ENCODE peak calls at places on chromosomes 11 and 22, in six cellular contexts. One of them, this sample, is unnamed.

GRCh38 chr11:129191649-129192048 is 476 bp downstream of the ARHGAP32 start:
- DNase-seq in AG09309: no peak
- DNase-seq in heart left ventricle: no peak
- DNase-seq in uterus: no peak
- DNase-seq in left ventricle myocardium inferior: no peak
- DNase-seq in stimulated activated CD4-positive, alpha-beta T cell treated with anti-CD3 and anti-CD28 coated beads, TNF-alpha, amount 100 ng/mL, for 48 hours: no peak
- DNase-seq in this sample: no peak

GRCh38 chr22:36554101-36554500 is 25.1 kb upstream of the EIF3D start:
- DNase-seq in stimulated activated CD4-positive, alpha-beta T cell treated with anti-CD3 and anti-CD28 coated beads, TNF-alpha, amount 100 ng/mL, for 48 hours: no peak
- DNase-seq in AG09309: no peak
- DNase-seq in left ventricle myocardium inferior: no peak
- DNase-seq in heart left ventricle: peak
- DNase-seq in uterus: no peak
- DNase-seq in this sample: no peak

GRCh38 chr11:64074239-64074638 is 38.5 kb downstream of the FLRT1 start:
- DNase-seq in uterus: no peak
- DNase-seq in left ventricle myocardium inferior: no peak
- DNase-seq in AG09309: no peak
- DNase-seq in stimulated activated CD4-positive, alpha-beta T cell treated with anti-CD3 and anti-CD28 coated beads, TNF-alpha, amount 100 ng/mL, for 48 hours: no peak
- DNase-seq in heart left ventricle: no peak
- DNase-seq in this sample: peak

GRCh38 chr11:15594607-15595006 is 479.9 kb downstream of the INSC start:
- DNase-seq in heart left ventricle: no peak
- DNase-seq in left ventricle myocardium inferior: no peak
- DNase-seq in AG09309: no peak
- DNase-seq in uterus: no peak
- DNase-seq in stimulated activated CD4-positive, alpha-beta T cell treated with anti-CD3 and anti-CD28 coated beads, TNF-alpha, amount 100 ng/mL, for 48 hours: no peak
- DNase-seq in this sample: no peak

GRCh38 chr22:45064313-45065268 is 54.8 kb upstream of the PHF21B start:
- DNase-seq in heart left ventricle: no peak
- DNase-seq in uterus: no peak
- DNase-seq in AG09309: peak
- DNase-seq in left ventricle myocardium inferior: no peak
- DNase-seq in stimulated activated CD4-positive, alpha-beta T cell treated with anti-CD3 and anti-CD28 coated beads, TNF-alpha, amount 100 ng/mL, for 48 hours: peak
- DNase-seq in this sample: peak

GRCh38 chr11:12098601-12099000 is 11.8 kb upstream of the MICAL2 start:
- DNase-seq in left ventricle myocardium inferior: no peak
- DNase-seq in heart left ventricle: no peak
- DNase-seq in stimulated activated CD4-positive, alpha-beta T cell treated with anti-CD3 and anti-CD28 coated beads, TNF-alpha, amount 100 ng/mL, for 48 hours: no peak
- DNase-seq in AG09309: no peak
- DNase-seq in uterus: no peak
- DNase-seq in this sample: no peak

GRCh38 chr11:56887940-56888339 is 100.8 kb upstream of the OR5AK2 start:
- DNase-seq in uterus: no peak
- DNase-seq in stimulated activated CD4-positive, alpha-beta T cell treated with anti-CD3 and anti-CD28 coated beads, TNF-alpha, amount 100 ng/mL, for 48 hours: no peak
- DNase-seq in AG09309: no peak
- DNase-seq in left ventricle myocardium inferior: no peak
- DNase-seq in heart left ventricle: no peak
- DNase-seq in this sample: no peak

GRCh38 chr22:37485006-37485713 is 1.0 kb downstream of the MFNG start:
- DNase-seq in uterus: no peak
- DNase-seq in left ventricle myocardium inferior: no peak
- DNase-seq in stimulated activated CD4-positive, alpha-beta T cell treated with anti-CD3 and anti-CD28 coated beads, TNF-alpha, amount 100 ng/mL, for 48 hours: peak
- DNase-seq in heart left ventricle: no peak
- DNase-seq in AG09309: no peak
- DNase-seq in this sample: peak

GRCh38 chr11:23311986-23312940 is 452.0 kb upstream of the CCDC179 start:
- DNase-seq in AG09309: no peak
- DNase-seq in left ventricle myocardium inferior: no peak
- DNase-seq in uterus: no peak
- DNase-seq in stimulated activated CD4-positive, alpha-beta T cell treated with anti-CD3 and anti-CD28 coated beads, TNF-alpha, amount 100 ng/mL, for 48 hours: no peak
- DNase-seq in heart left ventricle: no peak
- DNase-seq in this sample: no peak

GRCh38 chr22:40220316-40221054 is 42.8 kb downstream of the TNRC6B start:
- DNase-seq in left ventricle myocardium inferior: no peak
- DNase-seq in uterus: peak
- DNase-seq in AG09309: no peak
- DNase-seq in heart left ventricle: no peak
- DNase-seq in stimulated activated CD4-positive, alpha-beta T cell treated with anti-CD3 and anti-CD28 coated beads, TNF-alpha, amount 100 ng/mL, for 48 hours: no peak
- DNase-seq in this sample: no peak

GRCh38 chr11:107705027-107705426 is 6.8 kb downstream of the SLN start:
- DNase-seq in heart left ventricle: no peak
- DNase-seq in left ventricle myocardium inferior: no peak
- DNase-seq in stimulated activated CD4-positive, alpha-beta T cell treated with anti-CD3 and anti-CD28 coated beads, TNF-alpha, amount 100 ng/mL, for 48 hours: no peak
- DNase-seq in uterus: no peak
- DNase-seq in AG09309: peak
- DNase-seq in this sample: no peak

GRCh38 chr22:50293441-50294318 is 13.8 kb downstream of the PLXNB2 start:
- DNase-seq in heart left ventricle: no peak
- DNase-seq in stimulated activated CD4-positive, alpha-beta T cell treated with anti-CD3 and anti-CD28 coated beads, TNF-alpha, amount 100 ng/mL, for 48 hours: no peak
- DNase-seq in AG09309: peak
- DNase-seq in left ventricle myocardium inferior: peak
- DNase-seq in uterus: no peak
- DNase-seq in this sample: no peak

GRCh38 chr22:23113847-23114720 is 27.7 kb downstream of the RSPH14 start:
- DNase-seq in stimulated activated CD4-positive, alpha-beta T cell treated with anti-CD3 and anti-CD28 coated beads, TNF-alpha, amount 100 ng/mL, for 48 hours: no peak
- DNase-seq in uterus: no peak
- DNase-seq in heart left ventricle: no peak
- DNase-seq in AG09309: no peak
- DNase-seq in left ventricle myocardium inferior: no peak
- DNase-seq in this sample: no peak

GRCh38 chr11:113985906-113986305 is 11.0 kb downstream of the HTR3A start:
- DNase-seq in stimulated activated CD4-positive, alpha-beta T cell treated with anti-CD3 and anti-CD28 coated beads, TNF-alpha, amount 100 ng/mL, for 48 hours: no peak
- DNase-seq in AG09309: no peak
- DNase-seq in heart left ventricle: no peak
- DNase-seq in uterus: no peak
- DNase-seq in left ventricle myocardium inferior: no peak
- DNase-seq in this sample: no peak

GRCh38 chr11:26473216-26474194 is 98.6 kb downstream of the MUC15 start:
- DNase-seq in AG09309: no peak
- DNase-seq in left ventricle myocardium inferior: no peak
- DNase-seq in heart left ventricle: no peak
- DNase-seq in uterus: no peak
- DNase-seq in stimulated activated CD4-positive, alpha-beta T cell treated with anti-CD3 and anti-CD28 coated beads, TNF-alpha, amount 100 ng/mL, for 48 hours: no peak
- DNase-seq in this sample: no peak

GRCh38 chr22:33699176-33699575 is 221.1 kb downstream of the LARGE1 start:
- DNase-seq in left ventricle myocardium inferior: no peak
- DNase-seq in uterus: no peak
- DNase-seq in AG09309: no peak
- DNase-seq in stimulated activated CD4-positive, alpha-beta T cell treated with anti-CD3 and anti-CD28 coated beads, TNF-alpha, amount 100 ng/mL, for 48 hours: no peak
- DNase-seq in heart left ventricle: no peak
- DNase-seq in this sample: no peak

GRCh38 chr11:73399159-73400090 is 23.2 kb downstream of the RELT start:
- DNase-seq in uterus: no peak
- DNase-seq in left ventricle myocardium inferior: no peak
- DNase-seq in stimulated activated CD4-positive, alpha-beta T cell treated with anti-CD3 and anti-CD28 coated beads, TNF-alpha, amount 100 ng/mL, for 48 hours: no peak
- DNase-seq in AG09309: no peak
- DNase-seq in heart left ventricle: peak
- DNase-seq in this sample: no peak

GRCh38 chr11:121367434-121367833 is 74.9 kb downstream of the SC5D start:
- DNase-seq in heart left ventricle: no peak
- DNase-seq in stimulated activated CD4-positive, alpha-beta T cell treated with anti-CD3 and anti-CD28 coated beads, TNF-alpha, amount 100 ng/mL, for 48 hours: no peak
- DNase-seq in uterus: no peak
- DNase-seq in left ventricle myocardium inferior: no peak
- DNase-seq in AG09309: no peak
- DNase-seq in this sample: peak

GRCh38 chr11:74720596-74721478 is 10.4 kb downstream of the CHRDL2 start:
- DNase-seq in stimulated activated CD4-positive, alpha-beta T cell treated with anti-CD3 and anti-CD28 coated beads, TNF-alpha, amount 100 ng/mL, for 48 hours: no peak
- DNase-seq in AG09309: no peak
- DNase-seq in heart left ventricle: peak
- DNase-seq in left ventricle myocardium inferior: peak
- DNase-seq in uterus: peak
- DNase-seq in this sample: no peak

GRCh38 chr11:45407226-45407625 is 121.1 kb upstream of the SYT13 start:
- DNase-seq in left ventricle myocardium inferior: no peak
- DNase-seq in uterus: no peak
- DNase-seq in heart left ventricle: no peak
- DNase-seq in AG09309: no peak
- DNase-seq in stimulated activated CD4-positive, alpha-beta T cell treated with anti-CD3 and anti-CD28 coated beads, TNF-alpha, amount 100 ng/mL, for 48 hours: no peak
- DNase-seq in this sample: no peak

GRCh38 chr11:70547386-70547785 is 149.1 kb downstream of the CTTN start:
- DNase-seq in stimulated activated CD4-positive, alpha-beta T cell treated with anti-CD3 and anti-CD28 coated beads, TNF-alpha, amount 100 ng/mL, for 48 hours: no peak
- DNase-seq in left ventricle myocardium inferior: no peak
- DNase-seq in uterus: no peak
- DNase-seq in heart left ventricle: no peak
- DNase-seq in AG09309: no peak
- DNase-seq in this sample: no peak

GRCh38 chr11:75031771-75032549 is 43.2 kb downstream of the NEU3 start:
- DNase-seq in stimulated activated CD4-positive, alpha-beta T cell treated with anti-CD3 and anti-CD28 coated beads, TNF-alpha, amount 100 ng/mL, for 48 hours: peak
- DNase-seq in AG09309: no peak
- DNase-seq in heart left ventricle: peak
- DNase-seq in left ventricle myocardium inferior: peak
- DNase-seq in uterus: peak
- DNase-seq in this sample: peak

GRCh38 chr22:41523464-41524221 is 20.6 kb downstream of the POLR3H start:
- DNase-seq in uterus: no peak
- DNase-seq in stimulated activated CD4-positive, alpha-beta T cell treated with anti-CD3 and anti-CD28 coated beads, TNF-alpha, amount 100 ng/mL, for 48 hours: no peak
- DNase-seq in AG09309: no peak
- DNase-seq in heart left ventricle: no peak
- DNase-seq in left ventricle myocardium inferior: peak
- DNase-seq in this sample: no peak

GRCh38 chr11:65121447-65121864 is 478 bp downstream of the FAU start:
- DNase-seq in left ventricle myocardium inferior: peak
- DNase-seq in heart left ventricle: no peak
- DNase-seq in stimulated activated CD4-positive, alpha-beta T cell treated with anti-CD3 and anti-CD28 coated beads, TNF-alpha, amount 100 ng/mL, for 48 hours: no peak
- DNase-seq in AG09309: no peak
- DNase-seq in uterus: peak
- DNase-seq in this sample: peak

This sample was measured in activated T-helper 2 cell treated with anti-CD3 and anti-CD28 coated beads, Interferon-gamma antibody, Interleukin-2, Interleukin-4, amounts not matched to agents 10 μg/mL and 5 μg/mL and 100 μg/mL, durations not matched to agents 14 hours and 24 hours and 36 hours.